ENCODE peak calls at places on chromosomes 5 and 9, in seven cellular contexts. One of them, this sample, is unnamed.
A peak's percentile ranks its signal among the peaks of the same experiment; 100 is the strongest.

GRCh38 chr9:36765077-36765390 is 192.3 kb downstream of the MELK start:
- DNase-seq in T-cell: no peak
- DNase-seq in AG04450: no peak
- DNase-seq in Calu3: no peak
- DNase-seq in posterior cingulate gyrus: no peak
- DNase-seq in iris pigment epithelial cell: no peak
- DNase-seq in Right ventricle myocardium superior: no peak
- DNase-seq in this sample: no peak

GRCh38 chr9:75239176-75239575 is 150.9 kb downstream of the OSTF1 start:
- DNase-seq in Calu3: no peak
- DNase-seq in Right ventricle myocardium superior: no peak
- DNase-seq in T-cell: no peak
- DNase-seq in iris pigment epithelial cell: peak; percentile 52
- DNase-seq in posterior cingulate gyrus: no peak
- DNase-seq in AG04450: no peak
- DNase-seq in this sample: no peak

GRCh38 chr9:5402217-5402616 is 35.5 kb downstream of the PLGRKT start:
- DNase-seq in iris pigment epithelial cell: no peak
- DNase-seq in Right ventricle myocardium superior: no peak
- DNase-seq in AG04450: no peak
- DNase-seq in posterior cingulate gyrus: no peak
- DNase-seq in T-cell: no peak
- DNase-seq in Calu3: no peak
- DNase-seq in this sample: no peak

GRCh38 chr9:83598487-83598886 is 24.5 kb upstream of the IDNK start:
- DNase-seq in AG04450: no peak
- DNase-seq in posterior cingulate gyrus: no peak
- DNase-seq in Right ventricle myocardium superior: no peak
- DNase-seq in iris pigment epithelial cell: peak; percentile 80
- DNase-seq in T-cell: no peak
- DNase-seq in Calu3: no peak
- DNase-seq in this sample: no peak

GRCh38 chr9:134399435-134400056 is 73.3 kb downstream of the RXRA start:
- DNase-seq in Calu3: no peak
- DNase-seq in AG04450: no peak
- DNase-seq in T-cell: no peak
- DNase-seq in posterior cingulate gyrus: no peak
- DNase-seq in iris pigment epithelial cell: peak; percentile 69
- DNase-seq in Right ventricle myocardium superior: no peak
- DNase-seq in this sample: no peak

GRCh38 chr5:141713616-141714309 is 31.7 kb upstream of the ARAP3 start:
- DNase-seq in AG04450: no peak
- DNase-seq in T-cell: no peak
- DNase-seq in Right ventricle myocardium superior: no peak
- DNase-seq in Calu3: peak; percentile 33
- DNase-seq in posterior cingulate gyrus: no peak
- DNase-seq in iris pigment epithelial cell: peak; percentile 42
- DNase-seq in this sample: no peak

GRCh38 chr9:129172816-129173215 is 5.2 kb downstream of the IER5L start:
- DNase-seq in Calu3: no peak
- DNase-seq in iris pigment epithelial cell: peak; percentile 23
- DNase-seq in T-cell: no peak
- DNase-seq in posterior cingulate gyrus: no peak
- DNase-seq in AG04450: no peak
- DNase-seq in Right ventricle myocardium superior: no peak
- DNase-seq in this sample: no peak

GRCh38 chr5:32249668-32250067 is 63.1 kb downstream of the MTMR12 start:
- DNase-seq in iris pigment epithelial cell: no peak
- DNase-seq in Calu3: peak; percentile 22
- DNase-seq in T-cell: no peak
- DNase-seq in posterior cingulate gyrus: no peak
- DNase-seq in AG04450: no peak
- DNase-seq in Right ventricle myocardium superior: no peak
- DNase-seq in this sample: no peak

GRCh38 chr9:128218518-128219389 is 15.6 kb downstream of the DNM1 start:
- DNase-seq in T-cell: peak; percentile 85
- DNase-seq in Right ventricle myocardium superior: peak; percentile 95
- DNase-seq in Calu3: peak; percentile 79
- DNase-seq in iris pigment epithelial cell: peak; percentile 93
- DNase-seq in posterior cingulate gyrus: peak; percentile 95
- DNase-seq in AG04450: no peak
- DNase-seq in this sample: peak; percentile 51